ENCODE peak calls at places on chromosomes 5 and 9, in eight cellular contexts. D, J, W, Q, C, F, M and H are unnamed samples.

GRCh38 chr5:172284275-172284971 is 859 bp upstream of the UBTD2 start:
- DNase-seq in D (peak; percentile 32), W (no peak), F (no peak), Q (peak; percentile 59), J (no peak), M (peak; percentile 79), C (no peak), H (no peak)

GRCh38 chr9:133888048-133888778 is 103.9 kb downstream of the VAV2 start:
- DNase-seq in Q (no peak), M (no peak), J (no peak), F (no peak), C (no peak), D (no peak), W (no peak), H (no peak)

GRCh38 chr9:121499427-121500164 is at the start of gene GGTA1:
- DNase-seq in C (no peak), J (peak; percentile 44), M (peak; percentile 91), F (no peak), W (peak; percentile 48), Q (peak; percentile 78), D (peak; percentile 12), H (peak; percentile 67)

GRCh38 chr5:65157906-65158603 is 323.7 kb downstream of the ADAMTS6 start:
- DNase-seq in Q (no peak), M (no peak), J (no peak), W (peak; percentile 37), D (no peak), C (no peak), F (no peak), H (peak; percentile 6)

GRCh38 chr5:171288066-171288465 is 21.0 kb upstream of the TLX3 start:
- DNase-seq in C (no peak), W (no peak), D (no peak), Q (no peak), M (no peak), F (no peak), J (no peak), H (no peak)

GRCh38 chr9:76438841-76439588 is 20.0 kb upstream of the GCNT1 start:
- DNase-seq in J (no peak), Q (no peak), C (no peak), M (no peak), D (no peak), W (no peak), F (no peak), H (no peak)

GRCh38 chr5:73640861-73641320 is 14.9 kb downstream of the ARHGEF28 start:
- DNase-seq in D (no peak), Q (no peak), M (no peak), C (no peak), W (no peak), J (no peak), F (no peak), H (no peak)

GRCh38 chr9:6552033-6552737 is 93.3 kb downstream of the GLDC start:
- DNase-seq in M (no peak), F (no peak), J (no peak), Q (no peak), W (no peak), D (no peak), C (no peak), H (peak; percentile 33)

GRCh38 chr9:127444921-127445850 is 6.0 kb downstream of the RPL12 start:
- DNase-seq in W (no peak), F (no peak), J (no peak), M (no peak), D (no peak), Q (no peak), C (peak; percentile 6), H (peak; percentile 17)

GRCh38 chr9:88532320-88532719 is 2.7 kb upstream of the NXNL2 start:
- DNase-seq in F (no peak), Q (peak; percentile 60), J (peak; percentile 88), W (no peak), D (no peak), C (no peak), M (peak; percentile 73), H (peak; percentile 94)

GRCh38 chr9:7011395-7012067 is 253.8 kb downstream of the KDM4C start:
- DNase-seq in D (no peak), Q (no peak), C (peak; percentile 48), F (no peak), J (no peak), W (no peak), M (no peak), H (peak; percentile 28)